ENCODE peak calls at places on chromosome 16, in six cellular contexts. One of them, this sample, is unnamed.

GRCh38 chr16:63447121-63447520 is 1410.9 kb upstream of the CDH8 start:
- DNase-seq in MCF 10A: no peak
- DNase-seq in activated B cell treated with CpG ODN at 0.5 μM for 24 hours: no peak
- DNase-seq in neural progenitor cell: peak
- DNase-seq in spleen: no peak
- DNase-seq in stomach: no peak
- DNase-seq in this sample: no peak

GRCh38 chr16:14003119-14003570 is 68.0 kb upstream of the MRTFB start:
- DNase-seq in spleen: peak
- DNase-seq in MCF 10A: peak
- DNase-seq in stomach: no peak
- DNase-seq in neural progenitor cell: peak
- DNase-seq in activated B cell treated with CpG ODN at 0.5 μM for 24 hours: no peak
- DNase-seq in this sample: no peak

GRCh38 chr16:28931801-28932225 is at the start of gene CD19:
- DNase-seq in activated B cell treated with CpG ODN at 0.5 μM for 24 hours: peak
- DNase-seq in neural progenitor cell: no peak
- DNase-seq in stomach: no peak
- DNase-seq in spleen: peak
- DNase-seq in MCF 10A: no peak
- DNase-seq in this sample: no peak

GRCh38 chr16:22786691-22787090 is 27.3 kb upstream of the HS3ST2 start:
- DNase-seq in neural progenitor cell: no peak
- DNase-seq in MCF 10A: no peak
- DNase-seq in spleen: no peak
- DNase-seq in stomach: no peak
- DNase-seq in activated B cell treated with CpG ODN at 0.5 μM for 24 hours: no peak
- DNase-seq in this sample: no peak

GRCh38 chr16:12538667-12539081 is 265.0 kb downstream of the CPPED1 start:
- DNase-seq in stomach: no peak
- DNase-seq in neural progenitor cell: no peak
- DNase-seq in spleen: no peak
- DNase-seq in activated B cell treated with CpG ODN at 0.5 μM for 24 hours: no peak
- DNase-seq in MCF 10A: peak
- DNase-seq in this sample: no peak

GRCh38 chr16:82653550-82654511 is 27.1 kb downstream of the CDH13 start:
- DNase-seq in spleen: no peak
- DNase-seq in neural progenitor cell: no peak
- DNase-seq in MCF 10A: peak
- DNase-seq in stomach: no peak
- DNase-seq in activated B cell treated with CpG ODN at 0.5 μM for 24 hours: no peak
- DNase-seq in this sample: no peak

GRCh38 chr16:83970430-83970815 is 2.4 kb downstream of the NECAB2 start:
- DNase-seq in neural progenitor cell: no peak
- DNase-seq in spleen: no peak
- DNase-seq in activated B cell treated with CpG ODN at 0.5 μM for 24 hours: no peak
- DNase-seq in MCF 10A: no peak
- DNase-seq in stomach: no peak
- DNase-seq in this sample: peak

GRCh38 chr16:10961231-10961630 is 16.9 kb downstream of the CLEC16A start:
- DNase-seq in MCF 10A: peak
- DNase-seq in neural progenitor cell: no peak
- DNase-seq in stomach: no peak
- DNase-seq in spleen: no peak
- DNase-seq in activated B cell treated with CpG ODN at 0.5 μM for 24 hours: no peak
- DNase-seq in this sample: no peak

GRCh38 chr16:83769397-83770008 is 38.3 kb upstream of the HSBP1 start:
- DNase-seq in neural progenitor cell: no peak
- DNase-seq in activated B cell treated with CpG ODN at 0.5 μM for 24 hours: no peak
- DNase-seq in spleen: no peak
- DNase-seq in stomach: no peak
- DNase-seq in MCF 10A: no peak
- DNase-seq in this sample: no peak

GRCh38 chr16:74275031-74275636 is 21.5 kb upstream of the PSMD7 start:
- DNase-seq in activated B cell treated with CpG ODN at 0.5 μM for 24 hours: no peak
- DNase-seq in stomach: no peak
- DNase-seq in neural progenitor cell: no peak
- DNase-seq in MCF 10A: peak
- DNase-seq in spleen: no peak
- DNase-seq in this sample: no peak

GRCh38 chr16:27429981-27430441 is 28.0 kb downstream of the IL21R start:
- DNase-seq in neural progenitor cell: no peak
- DNase-seq in spleen: peak
- DNase-seq in stomach: peak
- DNase-seq in MCF 10A: no peak
- DNase-seq in activated B cell treated with CpG ODN at 0.5 μM for 24 hours: peak
- DNase-seq in this sample: peak

GRCh38 chr16:11105038-11105903 is 150.7 kb downstream of the SOCS1 start:
- DNase-seq in neural progenitor cell: no peak
- DNase-seq in MCF 10A: peak
- DNase-seq in spleen: no peak
- DNase-seq in stomach: no peak
- DNase-seq in activated B cell treated with CpG ODN at 0.5 μM for 24 hours: no peak
- DNase-seq in this sample: no peak

GRCh38 chr16:90008708-90009145 is 10.5 kb downstream of the DBNDD1 start:
- DNase-seq in spleen: peak
- DNase-seq in neural progenitor cell: no peak
- DNase-seq in MCF 10A: no peak
- DNase-seq in stomach: no peak
- DNase-seq in activated B cell treated with CpG ODN at 0.5 μM for 24 hours: peak
- DNase-seq in this sample: no peak

GRCh38 chr16:89320717-89321501 is 103.4 kb downstream of the ZNF778 start:
- DNase-seq in stomach: peak
- DNase-seq in spleen: peak
- DNase-seq in MCF 10A: peak
- DNase-seq in neural progenitor cell: peak
- DNase-seq in activated B cell treated with CpG ODN at 0.5 μM for 24 hours: no peak
- DNase-seq in this sample: no peak

GRCh38 chr16:14364386-14365199 is 265.5 kb downstream of the PARN start:
- DNase-seq in activated B cell treated with CpG ODN at 0.5 μM for 24 hours: no peak
- DNase-seq in stomach: peak
- DNase-seq in MCF 10A: peak
- DNase-seq in neural progenitor cell: peak
- DNase-seq in spleen: no peak
- DNase-seq in this sample: no peak

GRCh38 chr16:85402910-85403692 is 210.0 kb upstream of the GSE1 start:
- DNase-seq in spleen: peak
- DNase-seq in MCF 10A: no peak
- DNase-seq in stomach: no peak
- DNase-seq in neural progenitor cell: no peak
- DNase-seq in activated B cell treated with CpG ODN at 0.5 μM for 24 hours: peak
- DNase-seq in this sample: peak

GRCh38 chr16:25011891-25012499 is 3.2 kb downstream of the ARHGAP17 start:
- DNase-seq in spleen: no peak
- DNase-seq in neural progenitor cell: no peak
- DNase-seq in MCF 10A: no peak
- DNase-seq in activated B cell treated with CpG ODN at 0.5 μM for 24 hours: no peak
- DNase-seq in stomach: no peak
- DNase-seq in this sample: no peak

GRCh38 chr16:69064789-69065313 is 40.6 kb upstream of the HAS3 start:
- DNase-seq in spleen: no peak
- DNase-seq in activated B cell treated with CpG ODN at 0.5 μM for 24 hours: no peak
- DNase-seq in neural progenitor cell: peak
- DNase-seq in MCF 10A: no peak
- DNase-seq in stomach: no peak
- DNase-seq in this sample: no peak

GRCh38 chr16:72501739-72502653 is 330.0 kb upstream of the PMFBP1 start:
- DNase-seq in neural progenitor cell: peak
- DNase-seq in spleen: no peak
- DNase-seq in stomach: peak
- DNase-seq in MCF 10A: peak
- DNase-seq in activated B cell treated with CpG ODN at 0.5 μM for 24 hours: peak
- DNase-seq in this sample: no peak

GRCh38 chr16:71893888-71894228 is 1.5 kb upstream of the IST1 start:
- DNase-seq in MCF 10A: no peak
- DNase-seq in neural progenitor cell: no peak
- DNase-seq in stomach: no peak
- DNase-seq in activated B cell treated with CpG ODN at 0.5 μM for 24 hours: no peak
- DNase-seq in spleen: no peak
- DNase-seq in this sample: no peak

GRCh38 chr16:17166095-17166494 is 304.7 kb downstream of the XYLT1 start:
- DNase-seq in activated B cell treated with CpG ODN at 0.5 μM for 24 hours: no peak
- DNase-seq in neural progenitor cell: no peak
- DNase-seq in MCF 10A: no peak
- DNase-seq in stomach: no peak
- DNase-seq in spleen: no peak
- DNase-seq in this sample: no peak

GRCh38 chr16:27426423-27427408 is 24.7 kb downstream of the IL21R start:
- DNase-seq in MCF 10A: peak
- DNase-seq in stomach: peak
- DNase-seq in spleen: peak
- DNase-seq in neural progenitor cell: no peak
- DNase-seq in activated B cell treated with CpG ODN at 0.5 μM for 24 hours: peak
- DNase-seq in this sample: peak

GRCh38 chr16:89052191-89052787 is 41.4 kb upstream of the ACSF3 start:
- DNase-seq in MCF 10A: peak
- DNase-seq in neural progenitor cell: no peak
- DNase-seq in activated B cell treated with CpG ODN at 0.5 μM for 24 hours: no peak
- DNase-seq in stomach: peak
- DNase-seq in spleen: peak
- DNase-seq in this sample: no peak

GRCh38 chr16:83903739-83904138 is 4.8 kb downstream of the MLYCD start:
- DNase-seq in stomach: no peak
- DNase-seq in spleen: no peak
- DNase-seq in MCF 10A: no peak
- DNase-seq in neural progenitor cell: no peak
- DNase-seq in activated B cell treated with CpG ODN at 0.5 μM for 24 hours: no peak
- DNase-seq in this sample: no peak

GRCh38 chr16:57616241-57616640 is 12.2 kb upstream of the ADGRG1 start:
- DNase-seq in stomach: peak
- DNase-seq in spleen: peak
- DNase-seq in activated B cell treated with CpG ODN at 0.5 μM for 24 hours: no peak
- DNase-seq in neural progenitor cell: no peak
- DNase-seq in MCF 10A: no peak
- DNase-seq in this sample: peak
- TF ChIP-seq CTCF in stomach: no peak
- TF ChIP-seq CTCF in spleen: no peak
- TF ChIP-seq CTCF in activated B cell treated with CpG ODN at 0.5 μM for 24 hours: no peak
- TF ChIP-seq CTCF in neural progenitor cell: no peak
- TF ChIP-seq CTCF in MCF 10A: no peak
- TF ChIP-seq CTCF in this sample: no peak

DNA sequence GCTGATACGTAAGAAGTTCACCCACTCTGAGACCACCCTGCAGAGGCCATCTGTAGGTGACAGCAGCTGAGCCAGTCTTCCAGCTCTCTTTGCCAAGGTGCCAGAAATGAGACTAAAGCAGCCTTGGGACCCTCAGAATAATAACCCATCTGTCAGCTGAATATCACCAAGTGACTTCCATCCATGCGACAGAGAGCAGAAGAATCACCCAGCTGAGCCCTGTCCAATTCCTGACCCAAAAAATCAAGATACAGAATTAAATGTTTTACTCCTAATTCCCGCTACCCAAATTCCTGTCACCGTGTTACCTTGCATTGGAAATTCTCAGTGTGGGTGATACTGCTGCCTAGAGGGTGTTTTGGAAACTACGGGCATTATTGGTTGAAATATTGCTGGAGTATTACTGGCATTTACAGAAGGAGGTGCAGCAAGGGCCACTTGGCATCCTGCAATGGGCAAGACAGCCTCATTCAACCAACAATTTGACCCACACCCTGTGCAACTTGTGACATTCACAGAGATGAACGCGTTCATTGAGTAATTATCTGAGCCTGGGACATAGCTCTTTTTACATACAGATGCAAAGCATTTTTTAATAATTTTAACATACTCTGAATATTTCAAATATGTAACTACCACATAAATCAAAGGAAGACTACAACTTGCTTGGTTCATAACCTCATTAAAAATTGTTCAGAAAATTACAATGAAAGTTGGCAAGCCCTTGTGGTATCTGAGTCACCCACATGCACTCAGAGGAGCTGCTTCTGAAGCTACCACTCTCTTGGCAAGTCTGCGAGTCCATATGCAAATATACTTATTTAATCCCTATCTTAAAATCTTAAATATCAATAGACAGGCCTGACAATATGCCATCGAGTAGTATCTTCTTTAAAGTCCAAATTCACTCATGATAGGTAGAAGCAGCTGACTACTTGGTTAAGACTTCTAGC is 126.6 kb downstream of the C16orf95 start:
- DNase-seq in stomach: no peak
- DNase-seq in activated B cell treated with CpG ODN at 0.5 μM for 24 hours: no peak
- DNase-seq in MCF 10A: no peak
- DNase-seq in spleen: no peak
- DNase-seq in neural progenitor cell: no peak
- DNase-seq in this sample: no peak
- TF ChIP-seq CTCF in stomach: no peak
- TF ChIP-seq CTCF in activated B cell treated with CpG ODN at 0.5 μM for 24 hours: no peak
- TF ChIP-seq CTCF in MCF 10A: no peak
- TF ChIP-seq CTCF in spleen: no peak
- TF ChIP-seq CTCF in neural progenitor cell: peak
- TF ChIP-seq CTCF in this sample: no peak

GRCh38 chr16:67930678-67931211 is 917 bp downstream of the CTRL start:
- DNase-seq in spleen: peak
- DNase-seq in stomach: no peak
- DNase-seq in MCF 10A: no peak
- DNase-seq in activated B cell treated with CpG ODN at 0.5 μM for 24 hours: no peak
- DNase-seq in neural progenitor cell: no peak
- DNase-seq in this sample: peak

GRCh38 chr16:67933805-67934204 is 2.1 kb upstream of the CTRL start:
- DNase-seq in stomach: no peak
- DNase-seq in spleen: no peak
- DNase-seq in activated B cell treated with CpG ODN at 0.5 μM for 24 hours: no peak
- DNase-seq in neural progenitor cell: no peak
- DNase-seq in MCF 10A: no peak
- DNase-seq in this sample: no peak

GRCh38 chr16:67930191-67930590 is 1.5 kb downstream of the CTRL start:
- DNase-seq in activated B cell treated with CpG ODN at 0.5 μM for 24 hours: no peak
- DNase-seq in neural progenitor cell: no peak
- DNase-seq in stomach: no peak
- DNase-seq in spleen: no peak
- DNase-seq in MCF 10A: no peak
- DNase-seq in this sample: peak

GRCh38 chr16:67932462-67932840 is 789 bp upstream of the CTRL start:
- DNase-seq in stomach: no peak
- DNase-seq in activated B cell treated with CpG ODN at 0.5 μM for 24 hours: no peak
- DNase-seq in neural progenitor cell: no peak
- DNase-seq in MCF 10A: no peak
- DNase-seq in spleen: peak
- DNase-seq in this sample: no peak

GRCh38 chr16:67931712-67932461 is at the start of gene CTRL:
- DNase-seq in activated B cell treated with CpG ODN at 0.5 μM for 24 hours: no peak
- DNase-seq in stomach: no peak
- DNase-seq in spleen: no peak
- DNase-seq in neural progenitor cell: no peak
- DNase-seq in MCF 10A: no peak
- DNase-seq in this sample: peak
- TF ChIP-seq CTCF in activated B cell treated with CpG ODN at 0.5 μM for 24 hours: no peak
- TF ChIP-seq CTCF in stomach: no peak
- TF ChIP-seq CTCF in spleen: no peak
- TF ChIP-seq CTCF in neural progenitor cell: no peak
- TF ChIP-seq CTCF in MCF 10A: no peak
- TF ChIP-seq CTCF in this sample: no peak

DNA sequence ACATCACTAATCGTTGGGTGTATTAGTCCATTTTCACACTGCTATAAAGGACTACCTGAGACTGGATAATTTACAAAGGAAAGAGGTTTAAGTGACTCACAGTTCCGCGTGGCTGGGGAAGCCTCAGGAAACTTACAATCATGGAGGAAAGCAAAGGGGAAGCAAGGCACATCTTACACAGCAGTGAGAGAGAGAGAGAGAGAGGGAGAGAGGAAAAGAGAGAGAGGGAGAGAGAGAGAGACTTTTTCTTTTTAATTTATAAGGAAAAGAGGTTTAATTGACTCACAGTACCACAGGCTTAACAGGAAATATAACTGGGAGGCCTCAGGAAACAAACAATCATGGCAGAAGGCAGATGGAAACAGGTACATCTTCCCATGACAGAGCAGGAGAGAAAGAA is 41.7 kb downstream of the CNGB1 start:
- DNase-seq in spleen: no peak
- DNase-seq in activated B cell treated with CpG ODN at 0.5 μM for 24 hours: no peak
- DNase-seq in stomach: no peak
- DNase-seq in neural progenitor cell: no peak
- DNase-seq in MCF 10A: no peak
- DNase-seq in this sample: no peak
- TF ChIP-seq CTCF in spleen: no peak
- TF ChIP-seq CTCF in activated B cell treated with CpG ODN at 0.5 μM for 24 hours: no peak
- TF ChIP-seq CTCF in stomach: no peak
- TF ChIP-seq CTCF in neural progenitor cell: no peak
- TF ChIP-seq CTCF in MCF 10A: no peak
- TF ChIP-seq CTCF in this sample: no peak

This sample was measured in CD14-positive monocyte.